ENCODE peak calls at places on chromosomes 2 and 18, in four cellular contexts. Y is H1, R is adipocyte, C is natural killer cell. V is an unnamed sample.

GRCh38 chr2:86074256-86074655 is 31.4 kb downstream of the POLR1A start:
- DNase-seq in Y (no peak), R (no peak), C (no peak), V (no peak)

GRCh38 chr2:31317387-31317786 is 83.4 kb downstream of the EHD3 start:
- DNase-seq in Y (no peak), R (no peak), C (no peak), V (no peak)

GRCh38 chr2:152740743-152741328 is 22.4 kb downstream of the ARL6IP6 start:
- DNase-seq in Y (no peak), R (peak; percentile 86), C (no peak), V (no peak)

GRCh38 chr2:42421601-42422252 is 60.7 kb upstream of the COX7A2L start:
- DNase-seq in Y (no peak), R (peak; percentile 24), C (no peak), V (no peak)

GRCh38 chr2:237298323-237299118 is 115.4 kb downstream of the COL6A3 start:
- DNase-seq in Y (no peak), R (peak; percentile 62), C (no peak), V (no peak)

GRCh38 chr18:69177702-69178101 is 223.0 kb upstream of the DOK6 start:
- DNase-seq in Y (no peak), R (peak; percentile 5), C (no peak), V (no peak)

GRCh38 chr18:63365909-63366269 is 1.1 kb downstream of the KDSR start:
- DNase-seq in Y (no peak), R (peak; percentile 48), C (no peak), V (no peak)

GRCh38 chr18:61833387-61833786 is 59.4 kb downstream of the RNF152 start:
- DNase-seq in Y (no peak), R (peak; percentile 76), C (no peak), V (no peak)

GRCh38 chr2:175187378-175187777 is 5.9 kb upstream of the ATP5MC3 start:
- DNase-seq in Y (no peak), R (no peak), C (no peak), V (no peak)

GRCh38 chr2:171858397-171858958 is 35.6 kb downstream of the SLC25A12 start:
- DNase-seq in Y (no peak), R (peak; percentile 61), C (no peak), V (no peak)

GRCh38 chr2:230879271-230879882 is 14.6 kb downstream of the ITM2C start:
- DNase-seq in Y (no peak), R (no peak), C (no peak), V (no peak)

GRCh38 chr2:9765611-9766531 is 77.4 kb upstream of the TAF1B start:
- DNase-seq in Y (no peak), R (no peak), C (no peak), V (no peak)

GRCh38 chr2:25279091-25279651 is 62.6 kb downstream of the DNMT3A start:
- DNase-seq in Y (no peak), R (no peak), C (no peak), V (no peak)

GRCh38 chr2:103009861-103010260 is 248.0 kb downstream of the TMEM182 start:
- DNase-seq in Y (no peak), R (no peak), C (no peak), V (no peak)

GRCh38 chr18:59783138-59783537 is 85.9 kb upstream of the CCBE1 start:
- DNase-seq in Y (peak; percentile 57), R (peak; percentile 79), C (no peak), V (no peak)

GRCh38 chr2:19098467-19099160 is 259.8 kb downstream of the OSR1 start:
- DNase-seq in Y (no peak), R (no peak), C (no peak), V (no peak)

GRCh38 chr2:127142663-127143630 is 36.0 kb upstream of the BIN1 start:
- DNase-seq in Y (peak; percentile 33), R (no peak), C (no peak), V (no peak)